ENCODE peak calls at places on chromosomes 2 and 18, in six cellular contexts. One of them, this sample, is unnamed.
A peak's percentile ranks its signal among the peaks of the same experiment; 100 is the strongest.

GRCh38 chr2:29469961-29470360 is 354.7 kb downstream of the CLIP4 start:
- DNase-seq in AG04450: no peak
- DNase-seq in AG09309: no peak
- DNase-seq in LoVo: no peak
- DNase-seq in EL: no peak
- DNase-seq in astrocyte of the cerebellum: no peak
- DNase-seq in this sample: no peak

GRCh38 chr2:234363011-234363487 is 133.8 kb downstream of the ARL4C start:
- DNase-seq in EL: peak; percentile 38
- DNase-seq in LoVo: peak; percentile 97
- DNase-seq in AG04450: no peak
- DNase-seq in AG09309: no peak
- DNase-seq in astrocyte of the cerebellum: peak; percentile 90
- DNase-seq in this sample: peak; percentile 87

GRCh38 chr2:18834341-18834740 is 245.0 kb upstream of the NT5C1B start:
- DNase-seq in astrocyte of the cerebellum: no peak
- DNase-seq in AG09309: no peak
- DNase-seq in LoVo: no peak
- DNase-seq in AG04450: no peak
- DNase-seq in EL: peak; percentile 79
- DNase-seq in this sample: no peak

GRCh38 chr2:32743480-32744236 is 115.8 kb downstream of the TTC27 start:
- DNase-seq in LoVo: no peak
- DNase-seq in EL: peak; percentile 34
- DNase-seq in AG04450: peak; percentile 7
- DNase-seq in AG09309: no peak
- DNase-seq in astrocyte of the cerebellum: peak; percentile 23
- DNase-seq in this sample: no peak

GRCh38 chr2:75605770-75606535 is 40.6 kb upstream of the MRPL19 start:
- DNase-seq in AG09309: peak; percentile 97
- DNase-seq in astrocyte of the cerebellum: peak; percentile 98
- DNase-seq in AG04450: peak; percentile 93
- DNase-seq in LoVo: peak; percentile 64
- DNase-seq in EL: peak; percentile 99
- DNase-seq in this sample: peak; percentile 70

GRCh38 chr2:29154610-29155009 is 39.4 kb downstream of the CLIP4 start:
- DNase-seq in AG04450: no peak
- DNase-seq in LoVo: no peak
- DNase-seq in AG09309: no peak
- DNase-seq in EL: no peak
- DNase-seq in astrocyte of the cerebellum: no peak
- DNase-seq in this sample: no peak

GRCh38 chr2:26720322-26721166 is 28.0 kb downstream of the KCNK3 start:
- DNase-seq in astrocyte of the cerebellum: peak; percentile 28
- DNase-seq in AG09309: peak; percentile 39
- DNase-seq in EL: peak; percentile 76
- DNase-seq in AG04450: peak; percentile 38
- DNase-seq in LoVo: no peak
- DNase-seq in this sample: peak; percentile 95

GRCh38 chr18:3177902-3178687 is 41.7 kb downstream of the MYOM1 start:
- DNase-seq in AG04450: no peak
- DNase-seq in AG09309: no peak
- DNase-seq in EL: no peak
- DNase-seq in LoVo: no peak
- DNase-seq in astrocyte of the cerebellum: no peak
- DNase-seq in this sample: no peak

GRCh38 chr18:58105206-58105907 is 61.3 kb downstream of the NEDD4L start:
- DNase-seq in EL: no peak
- DNase-seq in AG04450: no peak
- DNase-seq in astrocyte of the cerebellum: no peak
- DNase-seq in AG09309: no peak
- DNase-seq in LoVo: no peak
- DNase-seq in this sample: no peak

GRCh38 chr2:195490304-195490703 is 166.7 kb upstream of the SLC39A10 start:
- DNase-seq in astrocyte of the cerebellum: no peak
- DNase-seq in EL: no peak
- DNase-seq in AG09309: no peak
- DNase-seq in AG04450: no peak
- DNase-seq in LoVo: no peak
- DNase-seq in this sample: no peak

GRCh38 chr2:221581986-221582385 is 9.9 kb upstream of the EPHA4 start:
- DNase-seq in LoVo: no peak
- DNase-seq in astrocyte of the cerebellum: no peak
- DNase-seq in EL: no peak
- DNase-seq in AG04450: no peak
- DNase-seq in AG09309: no peak
- DNase-seq in this sample: no peak

GRCh38 chr2:57906152-57906732 is 140.4 kb upstream of the VRK2 start:
- DNase-seq in EL: peak; percentile 62
- DNase-seq in AG04450: peak; percentile 37
- DNase-seq in LoVo: peak; percentile 61
- DNase-seq in AG09309: peak; percentile 32
- DNase-seq in astrocyte of the cerebellum: peak; percentile 44
- DNase-seq in this sample: peak; percentile 81

GRCh38 chr18:26489191-26489590 is 59.2 kb downstream of the KCTD1 start:
- DNase-seq in astrocyte of the cerebellum: no peak
- DNase-seq in EL: no peak
- DNase-seq in AG09309: no peak
- DNase-seq in LoVo: no peak
- DNase-seq in AG04450: no peak
- DNase-seq in this sample: no peak

GRCh38 chr2:203886579-203887230 is 19.1 kb downstream of the CTLA4 start:
- DNase-seq in astrocyte of the cerebellum: no peak
- DNase-seq in LoVo: no peak
- DNase-seq in EL: no peak
- DNase-seq in AG09309: no peak
- DNase-seq in AG04450: no peak
- DNase-seq in this sample: no peak

GRCh38 chr18:22314001-22314400 is 103.7 kb downstream of the CTAGE1 start:
- DNase-seq in AG09309: no peak
- DNase-seq in LoVo: no peak
- DNase-seq in EL: peak; percentile 70
- DNase-seq in AG04450: peak; percentile 20
- DNase-seq in astrocyte of the cerebellum: no peak
- DNase-seq in this sample: no peak

GRCh38 chr2:54499666-54500065 is 43.5 kb downstream of the SPTBN1 start:
- DNase-seq in LoVo: no peak
- DNase-seq in AG04450: no peak
- DNase-seq in EL: no peak
- DNase-seq in astrocyte of the cerebellum: no peak
- DNase-seq in AG09309: no peak
- DNase-seq in this sample: no peak

GRCh38 chr2:128421286-128421685 is 102.6 kb upstream of the HS6ST1 start:
- DNase-seq in AG04450: no peak
- DNase-seq in EL: no peak
- DNase-seq in LoVo: no peak
- DNase-seq in AG09309: no peak
- DNase-seq in astrocyte of the cerebellum: no peak
- DNase-seq in this sample: no peak

GRCh38 chr18:44742126-44742525 is 61.4 kb downstream of the SETBP1 start:
- DNase-seq in LoVo: no peak
- DNase-seq in AG09309: no peak
- DNase-seq in astrocyte of the cerebellum: no peak
- DNase-seq in AG04450: no peak
- DNase-seq in EL: no peak
- DNase-seq in this sample: no peak

GRCh38 chr2:3959372-3959771 is 256.0 kb downstream of the DCDC2C start:
- DNase-seq in EL: peak; percentile 0
- DNase-seq in AG09309: no peak
- DNase-seq in LoVo: peak; percentile 45
- DNase-seq in AG04450: no peak
- DNase-seq in astrocyte of the cerebellum: peak; percentile 19
- DNase-seq in this sample: peak; percentile 40

GRCh38 chr18:49521251-49521650 is 34.2 kb upstream of the C18orf32 start:
- DNase-seq in astrocyte of the cerebellum: no peak
- DNase-seq in LoVo: no peak
- DNase-seq in AG04450: no peak
- DNase-seq in AG09309: no peak
- DNase-seq in EL: no peak
- DNase-seq in this sample: no peak

GRCh38 chr2:66897181-66897580 is 462.3 kb downstream of the MEIS1 start:
- DNase-seq in EL: peak; percentile 53
- DNase-seq in astrocyte of the cerebellum: no peak
- DNase-seq in AG09309: no peak
- DNase-seq in AG04450: no peak
- DNase-seq in LoVo: no peak
- DNase-seq in this sample: no peak

GRCh38 chr2:20037660-20038059 is 13.8 kb downstream of the LAPTM4A start:
- DNase-seq in AG04450: no peak
- DNase-seq in EL: no peak
- DNase-seq in LoVo: no peak
- DNase-seq in astrocyte of the cerebellum: no peak
- DNase-seq in AG09309: no peak
- DNase-seq in this sample: no peak

GRCh38 chr2:74746480-74746879 is 87.4 kb upstream of the HK2 start:
- DNase-seq in AG09309: no peak
- DNase-seq in astrocyte of the cerebellum: no peak
- DNase-seq in AG04450: no peak
- DNase-seq in EL: no peak
- DNase-seq in LoVo: no peak
- DNase-seq in this sample: no peak

GRCh38 chr2:57981369-57981768 is 65.2 kb upstream of the VRK2 start:
- DNase-seq in EL: peak; percentile 82
- DNase-seq in AG09309: peak; percentile 80
- DNase-seq in AG04450: no peak
- DNase-seq in LoVo: peak; percentile 30
- DNase-seq in astrocyte of the cerebellum: peak; percentile 94
- DNase-seq in this sample: peak; percentile 36

GRCh38 chr2:197705912-197706838 is 1.0 kb downstream of the MARS2 start:
- DNase-seq in EL: peak; percentile 53
- DNase-seq in AG04450: no peak
- DNase-seq in LoVo: peak; percentile 5
- DNase-seq in astrocyte of the cerebellum: no peak
- DNase-seq in AG09309: no peak
- DNase-seq in this sample: no peak

GRCh38 chr18:211582-211981 is 53.2 kb downstream of the USP14 start:
- DNase-seq in astrocyte of the cerebellum: no peak
- DNase-seq in AG04450: no peak
- DNase-seq in LoVo: no peak
- DNase-seq in AG09309: no peak
- DNase-seq in EL: no peak
- DNase-seq in this sample: no peak

GRCh38 chr18:29512203-29512602 is 1335.3 kb upstream of the CDH2 start:
- DNase-seq in EL: no peak
- DNase-seq in AG09309: no peak
- DNase-seq in AG04450: no peak
- DNase-seq in astrocyte of the cerebellum: no peak
- DNase-seq in LoVo: no peak
- DNase-seq in this sample: no peak

GRCh38 chr2:106841886-106842645 is 43.9 kb downstream of the ST6GAL2 start:
- DNase-seq in AG09309: no peak
- DNase-seq in AG04450: no peak
- DNase-seq in EL: no peak
- DNase-seq in astrocyte of the cerebellum: no peak
- DNase-seq in LoVo: no peak
- DNase-seq in this sample: no peak

GRCh38 chr2:206201075-206201848 is 41.6 kb downstream of the EEF1B2 start:
- DNase-seq in LoVo: no peak
- DNase-seq in EL: no peak
- DNase-seq in AG09309: no peak
- DNase-seq in AG04450: no peak
- DNase-seq in astrocyte of the cerebellum: no peak
- DNase-seq in this sample: no peak

GRCh38 chr2:43165378-43166025 is 60.9 kb downstream of the ZFP36L2 start:
- DNase-seq in astrocyte of the cerebellum: no peak
- DNase-seq in EL: no peak
- DNase-seq in AG04450: no peak
- DNase-seq in LoVo: no peak
- DNase-seq in AG09309: no peak
- DNase-seq in this sample: no peak

GRCh38 chr2:23381498-23381897 is 3.5 kb upstream of the KLHL29 start:
- DNase-seq in LoVo: no peak
- DNase-seq in EL: no peak
- DNase-seq in AG04450: no peak
- DNase-seq in astrocyte of the cerebellum: no peak
- DNase-seq in AG09309: no peak
- DNase-seq in this sample: no peak

GRCh38 chr2:237514474-237515130 is 27.6 kb downstream of the MLPH start:
- DNase-seq in AG09309: no peak
- DNase-seq in LoVo: no peak
- DNase-seq in EL: no peak
- DNase-seq in astrocyte of the cerebellum: no peak
- DNase-seq in AG04450: no peak
- DNase-seq in this sample: no peak

GRCh38 chr2:174763793-174764179 is 486 bp downstream of the CHRNA1 start:
- DNase-seq in astrocyte of the cerebellum: no peak
- DNase-seq in LoVo: no peak
- DNase-seq in AG09309: no peak
- DNase-seq in AG04450: no peak
- DNase-seq in EL: no peak
- DNase-seq in this sample: no peak